ENCODE peak calls at places on chromosomes 6 and 20, in five cellular contexts. J is stimulated activated naive B cell treated with anti-CD40 and anti-IgM and Interleukin-4, amounts not matched to agents 10 μg/mL and 1 μg/mL and 100 μg/mL, for 72 hours; S is T-cell; G is T-helper 17 cell; R is endothelial cell. V is an unnamed sample.
A peak's percentile ranks its signal among the peaks of the same experiment; 100 is the strongest.

GRCh38 chr6:137387365-137387764 is 106.8 kb downstream of the OLIG3 start:
- DNase-seq in J (no peak), S (no peak), G (no peak), R (no peak), V (no peak)

GRCh38 chr6:6751615-6752014 is 163.1 kb downstream of the LY86 start:
- DNase-seq in J (no peak), S (no peak), G (no peak), R (no peak), V (no peak)

GRCh38 chr6:117600008-117600743 is 2.1 kb downstream of the GOPC start:
- DNase-seq in J (no peak), S (no peak), G (no peak), R (no peak), V (no peak)

GRCh38 chr6:34146801-34147592 is 1.1 kb upstream of the GRM4 start:
- DNase-seq in J (no peak), S (no peak), G (no peak), R (no peak), V (no peak)

GRCh38 chr20:25525857-25526256 is 59.5 kb downstream of the NINL start:
- DNase-seq in J (no peak), S (no peak), G (no peak), R (no peak), V (no peak)

GRCh38 chr6:39090036-39090435 is 24.9 kb downstream of the SAYSD1 start:
- DNase-seq in J (no peak), S (no peak), G (no peak), R (no peak), V (no peak)

GRCh38 chr20:64161595-64162238 is 2.5 kb upstream of the MYT1 start:
- DNase-seq in J (peak; percentile 14), S (no peak), G (no peak), R (peak; percentile 73), V (peak; percentile 89)

GRCh38 chr6:128413291-128413690 is 107.1 kb downstream of the PTPRK start:
- DNase-seq in J (no peak), S (no peak), G (no peak), R (no peak), V (no peak)

GRCh38 chr6:162728177-162728571 is 400 bp downstream of the PACRG start:
- DNase-seq in J (no peak), S (no peak), G (no peak), R (no peak), V (no peak)

GRCh38 chr6:53464483-53464882 is 80.4 kb downstream of the GCLC start:
- DNase-seq in J (no peak), S (no peak), G (no peak), R (no peak), V (no peak)

GRCh38 chr20:11766961-11767360 is 150.7 kb upstream of the BTBD3 start:
- DNase-seq in J (no peak), S (no peak), G (no peak), R (no peak), V (no peak)

GRCh38 chr20:44040202-44040915 is 125.7 kb downstream of the TOX2 start:
- DNase-seq in J (no peak), S (no peak), G (no peak), R (no peak), V (no peak)

GRCh38 chr20:25253606-25254275 is 5.9 kb downstream of the PYGB start:
- DNase-seq in J (no peak), S (no peak), G (no peak), R (no peak), V (no peak)

GRCh38 chr6:73639015-73639414 is 14.8 kb downstream of the SLC17A5 start:
- DNase-seq in J (no peak), S (no peak), G (no peak), R (no peak), V (no peak)

GRCh38 chr6:89597372-89597771 is 41.2 kb downstream of the LYRM2 start:
- DNase-seq in J (no peak), S (no peak), G (no peak), R (no peak), V (no peak)

GRCh38 chr20:42018979-42019378 is 400.8 kb upstream of the CHD6 start:
- DNase-seq in J (no peak), S (no peak), G (no peak), R (no peak), V (no peak)

GRCh38 chr20:2403291-2404052 is 22.8 kb downstream of the TGM6 start:
- DNase-seq in J (no peak), S (no peak), G (no peak), R (no peak), V (no peak)

GRCh38 chr20:2006452-2007381 is 12.9 kb upstream of the PDYN start:
- DNase-seq in J (no peak), S (no peak), G (peak; percentile 20), R (peak; percentile 32), V (no peak)

GRCh38 chr6:163780993-163781392 is 366.5 kb downstream of the QKI start:
- DNase-seq in J (no peak), S (no peak), G (no peak), R (no peak), V (no peak)

GRCh38 chr6:155377061-155377460 is 62.8 kb upstream of the TFB1M start:
- DNase-seq in J (no peak), S (no peak), G (no peak), R (no peak), V (no peak)

GRCh38 chr6:122696079-122696478 is 83.4 kb upstream of the FABP7 start:
- DNase-seq in J (no peak), S (no peak), G (no peak), R (no peak), V (no peak)

GRCh38 chr20:63178445-63178818 is 37.5 kb downstream of the YTHDF1 start:
- DNase-seq in J (no peak), S (no peak), G (no peak), R (no peak), V (no peak)

GRCh38 chr6:3385660-3386151 is 71.1 kb downstream of the SLC22A23 start:
- DNase-seq in J (no peak), S (no peak), G (no peak), R (no peak), V (no peak)

GRCh38 chr6:162177733-162178132 is 549.8 kb downstream of the PRKN start:
- DNase-seq in J (no peak), S (no peak), G (no peak), R (no peak), V (no peak)

V was measured in HuH-7.5.